ENCODE peak calls at places on chromosomes 16 and 17, in six cellular contexts. Y, F, D, R, T and V are unnamed samples.

GRCh38 chr16:8548166-8548565 is 42.1 kb downstream of the TMEM114 start:
- DNase-seq in T (no peak), F (no peak), D (no peak), R (no peak), Y (no peak), V (no peak)

GRCh38 chr17:36940313-36941264 is 3.3 kb downstream of the LHX1 start:
- DNase-seq in R (no peak), D (no peak), F (no peak), Y (no peak), T (no peak), V (no peak)

GRCh38 chr17:27560668-27561067 is 70.3 kb upstream of the LGALS9 start:
- DNase-seq in R (no peak), D (no peak), Y (no peak), T (no peak), F (no peak), V (no peak)

GRCh38 chr16:48479955-48480354 is 94.7 kb upstream of the SIAH1 start:
- DNase-seq in D (no peak), Y (no peak), F (no peak), T (no peak), R (no peak), V (no peak)

GRCh38 chr17:33118391-33118790 is 126.7 kb downstream of the SPACA3 start:
- DNase-seq in D (no peak), T (no peak), F (no peak), R (no peak), Y (no peak), V (no peak)

GRCh38 chr16:80682435-80683070 is 121.8 kb downstream of the CDYL2 start:
- DNase-seq in T (no peak), Y (no peak), D (no peak), F (no peak), R (no peak), V (no peak)

GRCh38 chr17:46772013-46772878 is 46.2 kb downstream of the WNT3 start:
- DNase-seq in Y (no peak), F (peak), R (peak), D (no peak), T (no peak), V (no peak)

GRCh38 chr17:72724375-72724774 is 368.1 kb downstream of the SLC39A11 start:
- DNase-seq in Y (no peak), F (no peak), D (no peak), R (no peak), T (no peak), V (no peak)

GRCh38 chr16:86045601-86045971 is 146.6 kb downstream of the IRF8 start:
- DNase-seq in D (no peak), R (no peak), T (no peak), F (no peak), Y (no peak), V (no peak)

GRCh38 chr17:65556910-65557348 is 4.5 kb downstream of the AXIN2 start:
- DNase-seq in T (no peak), Y (no peak), F (no peak), D (no peak), R (no peak), V (no peak)

GRCh38 chr17:80855196-80855967 is 136.3 kb upstream of the CHMP6 start:
- DNase-seq in Y (no peak), D (no peak), F (no peak), T (no peak), R (no peak), V (no peak)

GRCh38 chr17:79760197-79760906 is 17.6 kb upstream of the CBX2 start:
- DNase-seq in Y (no peak), F (no peak), D (no peak), R (no peak), T (no peak), V (no peak)

GRCh38 chr16:14628806-14629611 is 1.1 kb downstream of the PARN start:
- DNase-seq in Y (no peak), R (no peak), D (peak), T (no peak), F (peak), V (no peak)

GRCh38 chr17:42365136-42365535 is 23.1 kb downstream of the STAT3 start:
- DNase-seq in Y (no peak), T (no peak), R (no peak), D (no peak), F (peak), V (no peak)

GRCh38 chr16:12626411-12626810 is 177.3 kb downstream of the CPPED1 start:
- DNase-seq in T (no peak), R (no peak), F (no peak), D (no peak), Y (no peak), V (no peak)

GRCh38 chr17:77634710-77635109 is 323.8 kb upstream of the TNRC6C start:
- DNase-seq in T (peak), D (no peak), R (no peak), Y (peak), F (no peak), V (peak)

GRCh38 chr17:7478276-7479138 is 924 bp downstream of the ZBTB4 start:
- DNase-seq in F (peak), R (no peak), T (no peak), D (peak), Y (peak), V (peak)

GRCh38 chr17:82831041-82831817 is 8.6 kb downstream of the ZNF750 start:
- DNase-seq in D (no peak), T (no peak), Y (no peak), R (no peak), F (no peak), V (no peak)

GRCh38 chr16:88512728-88513674 is 57.2 kb upstream of the ZC3H18 start:
- DNase-seq in T (no peak), F (no peak), D (peak), R (no peak), Y (no peak), V (no peak)

GRCh38 chr16:73329363-73330306 is 281.7 kb upstream of the ZFHX3 start:
- DNase-seq in R (no peak), F (no peak), D (peak), T (no peak), Y (no peak), V (no peak)

GRCh38 chr17:44345497-44346026 is 460 bp downstream of the GRN start:
- DNase-seq in T (no peak), R (no peak), D (peak), F (peak), Y (no peak), V (no peak)

GRCh38 chr16:89455178-89455577 is 35.2 kb downstream of the ANKRD11 start:
- DNase-seq in Y (no peak), T (peak), D (no peak), F (no peak), R (no peak), V (no peak)

GRCh38 chr16:4505356-4506153 is 29.4 kb downstream of the HMOX2 start:
- DNase-seq in T (peak), D (no peak), F (no peak), Y (peak), R (no peak), V (peak)

GRCh38 chr17:31433091-31433790 is 41.8 kb downstream of the RAB11FIP4 start:
- DNase-seq in Y (no peak), F (no peak), T (no peak), R (no peak), D (no peak), V (no peak)

GRCh38 chr17:66373944-66374817 is 71.8 kb downstream of the PRKCA start:
- DNase-seq in D (peak), Y (no peak), F (peak), R (no peak), T (no peak), V (no peak)

GRCh38 chr16:47490471-47490870 is 29.3 kb downstream of the PHKB start:
- DNase-seq in Y (no peak), D (no peak), R (no peak), T (no peak), F (no peak), V (no peak)

GRCh38 chr16:74568961-74569631 is 37.8 kb downstream of the GLG1 start:
- DNase-seq in T (no peak), R (no peak), D (no peak), Y (no peak), F (no peak), V (no peak)

GRCh38 chr17:40535924-40536717 is 29.2 kb downstream of the CCR7 start:
- DNase-seq in F (peak), Y (no peak), D (no peak), T (no peak), R (no peak), V (no peak)

GRCh38 chr16:54926166-54926838 is 4.4 kb upstream of the IRX5 start:
- DNase-seq in R (no peak), T (no peak), D (no peak), Y (no peak), F (no peak), V (no peak)

GRCh38 chr17:50638851-50639767 is 4.4 kb downstream of the ABCC3 start:
- DNase-seq in R (no peak), T (no peak), F (no peak), Y (no peak), D (peak), V (no peak)

GRCh38 chr16:12613131-12613991 is 190.3 kb downstream of the CPPED1 start:
- DNase-seq in D (no peak), Y (no peak), F (peak), R (peak), T (peak), V (no peak)

GRCh38 chr17:8189711-8190477 is at the start of gene BORCS6:
- DNase-seq in Y (peak), F (peak), T (peak), R (peak), D (peak), V (peak)

GRCh38 chr17:78759203-78759968 is 22.7 kb downstream of the CYTH1 start:
- DNase-seq in D (peak), F (peak), Y (no peak), R (no peak), T (no peak), V (no peak)

GRCh38 chr17:73420897-73421296 is 109.1 kb upstream of the CDC42EP4 start:
- DNase-seq in D (peak), F (peak), T (no peak), Y (no peak), R (no peak), V (no peak)

GRCh38 chr17:8012045-8012580 is 9.7 kb downstream of the GUCY2D start:
- DNase-seq in T (no peak), Y (no peak), F (no peak), D (no peak), R (no peak), V (no peak)

GRCh38 chr17:32772453-32773025 is 104.4 kb downstream of the MYO1D start:
- DNase-seq in F (no peak), R (no peak), D (no peak), T (peak), Y (peak), V (no peak)

DNA sequence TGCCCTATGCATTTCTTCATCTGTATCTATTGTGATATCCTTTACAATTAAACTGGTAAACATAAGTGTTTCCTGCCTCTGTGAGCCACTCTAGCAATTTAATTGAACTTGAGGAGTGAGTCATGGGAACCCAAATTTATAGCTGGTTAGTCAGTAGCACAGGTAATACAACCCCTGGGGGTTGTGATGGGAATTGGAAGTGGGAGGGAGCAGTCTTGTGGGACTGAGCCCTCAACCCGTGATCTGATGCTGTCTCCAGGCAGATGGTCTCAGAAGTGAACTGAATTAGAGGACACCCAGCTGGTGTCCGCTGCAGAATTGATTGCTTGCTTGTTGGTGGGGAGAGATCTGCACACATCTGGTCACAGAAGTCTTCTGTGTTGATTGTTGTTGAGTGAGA is 7.7 kb upstream of the ST6GALNAC2 start:
- DNase-seq in T (no peak), F (no peak), Y (no peak), D (no peak), R (no peak), V (no peak)
- TF ChIP-seq TAF1 in T (no peak), F (no peak), Y (no peak), D (no peak), R (no peak), V (no peak)

GRCh38 chr16:79632289-79632688 is 31.8 kb upstream of the MAF start:
- DNase-seq in F (no peak), R (no peak), Y (no peak), T (no peak), D (no peak), V (no peak)

GRCh38 chr16:79627092-79627491 is 26.6 kb upstream of the MAF start:
- DNase-seq in F (no peak), T (no peak), D (no peak), Y (no peak), R (no peak), V (no peak)

GRCh38 chr16:79625738-79626137 is 25.2 kb upstream of the MAF start:
- DNase-seq in R (no peak), D (no peak), T (no peak), Y (no peak), F (no peak), V (no peak)

GRCh38 chr16:79629003-79629402 is 28.5 kb upstream of the MAF start:
- DNase-seq in D (no peak), T (no peak), F (no peak), Y (no peak), R (no peak), V (no peak)

DNA sequence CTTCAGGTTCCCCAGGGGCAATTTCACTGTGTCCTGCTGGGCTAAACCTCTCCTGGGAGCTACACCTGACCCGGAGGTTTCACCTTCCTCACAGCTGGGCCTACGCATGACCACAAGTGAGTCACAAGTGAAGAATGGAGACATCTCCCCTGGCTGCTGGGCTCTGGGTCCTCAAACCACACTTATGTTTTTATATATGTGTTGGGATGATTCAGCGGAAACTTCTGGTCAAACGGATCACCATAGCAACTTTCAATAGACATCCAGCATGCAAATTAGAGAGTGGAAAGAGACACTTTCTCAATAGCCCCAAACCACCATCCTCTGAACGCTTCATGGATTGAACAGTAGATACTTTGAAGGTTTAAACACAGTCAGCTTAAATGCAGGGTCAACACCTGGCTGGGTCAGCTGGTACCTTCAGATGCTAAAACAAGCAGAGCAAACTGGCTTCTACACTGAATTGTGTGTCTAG is 28.0 kb upstream of the MAF start:
- DNase-seq in T (peak), F (no peak), D (no peak), Y (peak), R (no peak), V (peak)
- TF ChIP-seq TAF1 in T (no peak), F (no peak), D (no peak), Y (no peak), R (no peak), V (no peak)

GRCh38 chr16:53546988-53547391 is 44.0 kb upstream of the AKTIP start:
- DNase-seq in D (no peak), Y (no peak), R (peak), F (peak), T (no peak), V (no peak)

GRCh38 chr16:53542283-53542682 is 39.3 kb upstream of the AKTIP start:
- DNase-seq in D (no peak), T (no peak), Y (no peak), R (peak), F (no peak), V (no peak)

GRCh38 chr16:53545433-53545832 is 42.4 kb upstream of the AKTIP start:
- DNase-seq in T (no peak), Y (no peak), R (no peak), F (no peak), D (no peak), V (no peak)

GRCh38 chr16:53537591-53537990 is 34.6 kb upstream of the AKTIP start:
- DNase-seq in D (no peak), F (no peak), R (no peak), Y (no peak), T (no peak), V (no peak)

DNA sequence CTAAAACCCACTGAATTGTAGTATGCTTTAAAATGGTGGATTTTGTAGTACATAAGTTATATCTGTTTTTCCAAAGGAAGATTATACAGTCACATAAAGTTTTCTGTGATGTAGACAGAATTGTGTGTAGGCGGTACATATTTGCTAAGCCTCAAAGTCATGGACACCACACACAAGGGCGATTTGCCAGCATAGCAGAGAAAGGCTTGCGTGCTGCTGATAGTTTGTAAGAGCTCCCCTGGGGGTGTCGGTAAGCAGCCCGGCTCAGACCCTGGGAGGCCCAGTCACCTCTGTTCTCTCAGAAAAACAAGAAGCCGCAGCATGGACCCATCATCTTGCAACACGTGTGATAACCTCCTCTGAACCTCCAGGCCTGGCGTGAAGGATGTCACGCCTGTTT is 38.3 kb upstream of the AKTIP start:
- DNase-seq in R (no peak), D (no peak), Y (no peak), F (no peak), T (no peak), V (no peak)
- TF ChIP-seq TAF1 in R (no peak), D (no peak), Y (no peak), F (no peak), T (no peak), V (no peak)

DNA sequence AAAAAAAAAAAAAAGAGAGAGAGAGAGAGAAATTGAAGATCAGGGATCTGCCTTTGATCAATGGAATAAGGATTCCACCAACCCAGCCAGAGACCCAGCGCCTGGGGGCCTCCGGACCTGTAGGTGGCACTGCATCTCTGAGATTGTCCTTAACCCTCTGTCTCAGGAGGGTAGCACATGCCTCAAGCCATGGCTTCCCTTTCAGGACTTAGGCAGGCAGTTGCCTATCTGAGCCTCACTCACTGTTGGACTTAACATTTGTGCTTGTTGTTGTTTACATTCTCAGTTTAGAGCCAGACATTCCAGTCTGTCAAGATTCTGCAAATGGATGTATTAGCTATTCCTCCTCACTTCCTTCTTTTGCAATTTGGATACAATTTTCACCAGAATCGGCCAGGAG is 5.1 kb upstream of the SCNN1B start:
- DNase-seq in F (peak), R (no peak), D (peak), Y (peak), T (no peak), V (peak)
- TF ChIP-seq TAF1 in F (no peak), R (no peak), D (no peak), Y (no peak), T (no peak), V (no peak)

DNA sequence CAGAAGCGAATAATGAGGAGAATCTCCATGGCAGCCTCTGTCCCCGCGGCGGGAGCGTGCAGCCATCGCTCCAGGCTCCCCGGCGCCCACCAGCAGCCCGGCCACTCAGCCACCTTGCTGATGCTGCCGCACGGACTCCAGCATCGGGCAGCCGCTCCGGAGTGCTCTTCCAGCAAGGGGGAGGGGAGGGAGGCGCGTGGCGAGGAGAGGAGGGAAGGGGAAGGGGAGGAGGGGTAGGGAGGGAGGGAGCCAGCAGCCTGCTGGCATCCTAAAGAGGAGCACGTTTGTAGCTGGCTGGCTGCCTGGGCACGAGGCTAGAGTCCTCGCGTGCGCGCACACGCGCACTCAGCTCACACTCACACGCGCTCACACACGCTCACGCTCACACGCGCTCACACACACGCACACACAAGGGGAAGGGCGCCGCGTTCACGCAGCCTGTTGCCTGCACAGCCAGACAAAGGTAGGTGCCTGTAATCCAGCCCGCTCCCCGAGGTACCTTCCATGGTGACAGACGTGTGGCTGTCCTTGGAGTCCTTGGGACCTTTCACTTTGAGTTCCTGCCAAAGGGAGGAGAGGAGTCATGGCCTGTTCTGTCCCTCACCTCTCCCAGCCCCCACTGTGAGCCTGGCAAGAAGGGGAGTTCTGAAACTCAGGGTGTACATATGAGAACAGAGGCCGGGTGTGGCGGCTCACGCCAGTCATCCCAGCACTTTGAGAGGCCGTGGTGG is 82.1 kb downstream of the TIMM22 start:
- DNase-seq in T (no peak), D (peak), Y (no peak), R (no peak), F (no peak), V (no peak)
- TF ChIP-seq TAF1 in T (no peak), D (no peak), Y (no peak), R (no peak), F (no peak), V (no peak)

GRCh38 chr17:61809816-61810392 is 53.4 kb downstream of the BRIP1 start:
- DNase-seq in T (no peak), R (no peak), Y (no peak), F (no peak), D (no peak), V (no peak)
- TF ChIP-seq TAF1 in T (no peak), R (no peak), Y (no peak), F (no peak), D (no peak), V (no peak)